ENCODE peak calls at places on chromosomes 16 and 17, in ten cellular contexts. I is OCI-LY7, F is upper lobe of left lung, G is cardiac muscle cell, Z is tibial nerve, D is fibroblast of lung, V is endodermal cell, A is transverse colon, S is left ventricle myocardium inferior, X is thoracic aorta. W is an unnamed sample. For H3K4me1 and H3K9me3, the result is how much of the 10 kb centered on the place peaks cover.

GRCh38 chr16:65497571-65497970 is 375.7 kb upstream of the CDH11 start:
- DNase-seq in V (no peak), D (peak), I (no peak), Z (no peak), F (no peak), X (no peak), S (no peak), A (no peak), G (no peak), W (no peak)

GRCh38 chr17:16934836-16935235 is 37.1 kb downstream of the TNFRSF13B start:
- DNase-seq in I (no peak), S (peak), F (peak), Z (no peak), A (no peak), G (no peak), V (peak), D (no peak), X (no peak), W (peak)

GRCh38 chr16:2161911-2162310 is 6.3 kb downstream of the TRAF7 start:
- DNase-seq in G (no peak), D (no peak), Z (no peak), X (no peak), I (no peak), A (no peak), V (no peak), F (no peak), S (no peak), W (no peak)

GRCh38 chr17:28320215-28321061 is 1.4 kb downstream of the TMEM97 start:
- DNase-seq in X (no peak), F (no peak), D (no peak), A (no peak), Z (no peak), I (no peak), S (no peak), G (no peak), V (no peak), W (no peak)

GRCh38 chr17:55237826-55238196 is 26.9 kb upstream of the HLF start:
- DNase-seq in Z (no peak), I (no peak), V (no peak), F (no peak), G (peak), X (no peak), S (no peak), A (no peak), D (no peak), W (no peak)

GRCh38 chr17:48655913-48656312 is 29.8 kb upstream of the HOXB9 start:
- DNase-seq in F (no peak), G (no peak), A (no peak), I (no peak), V (peak), D (no peak), Z (no peak), S (no peak), X (no peak), W (no peak)

GRCh38 chr17:45940826-45941225 is 46.5 kb downstream of the MAPT start:
- DNase-seq in X (peak), G (peak), V (no peak), D (no peak), A (peak), S (no peak), I (no peak), F (peak), Z (no peak), W (peak)

GRCh38 chr17:53127331-53127730 is 695.4 kb upstream of the KIF2B start:
- DNase-seq in F (no peak), Z (no peak), G (no peak), A (no peak), S (no peak), D (no peak), X (no peak), V (no peak), I (no peak), W (no peak)

GRCh38 chr16:80935691-80936090 is 71.0 kb downstream of the CMC2 start:
- DNase-seq in S (no peak), Z (no peak), I (no peak), V (no peak), A (no peak), F (no peak), D (no peak), G (no peak), X (no peak), W (no peak)

GRCh38 chr16:64428463-64428862 is 693.4 kb downstream of the CDH11 start:
- DNase-seq in S (no peak), V (no peak), Z (no peak), I (peak), X (no peak), D (peak), A (no peak), F (no peak), G (peak), W (no peak)

GRCh38 chr17:50151937-50152547 is 1.6 kb upstream of the PPP1R9B start:
- DNase-seq in V (peak), F (peak), S (peak), A (peak), I (peak), X (no peak), G (peak), D (peak), Z (peak), W (peak)

GRCh38 chr17:56756536-56756935 is 77.2 kb downstream of the C17orf67 start:
- DNase-seq in A (no peak), V (no peak), Z (no peak), F (no peak), S (no peak), D (peak), X (no peak), G (peak), I (no peak), W (no peak)

GRCh38 chr17:1875597-1875996 is 45.8 kb downstream of the RPA1 start:
- DNase-seq in X (no peak), A (no peak), V (no peak), Z (no peak), D (no peak), F (no peak), I (no peak), G (no peak), S (no peak), W (no peak)

GRCh38 chr17:65609749-65610148 is 48.3 kb upstream of the AXIN2 start:
- DNase-seq in I (no peak), G (peak), V (no peak), A (peak), X (no peak), D (no peak), S (no peak), F (no peak), Z (no peak), W (no peak)

GRCh38 chr17:9475259-9475658 is 100.4 kb downstream of the STX8 start:
- DNase-seq in G (peak), V (no peak), F (no peak), D (peak), S (no peak), Z (no peak), I (no peak), A (no peak), X (no peak), W (no peak)

GRCh38 chr16:53899471-53899870 is 195.5 kb downstream of the FTO start:
- DNase-seq in D (peak), V (no peak), A (no peak), Z (no peak), S (no peak), G (peak), F (no peak), X (no peak), I (no peak), W (no peak)

GRCh38 chr16:57807968-57808528 is 5.8 kb upstream of the KIFC3 start:
- DNase-seq in Z (peak), D (peak), X (no peak), F (peak), S (peak), A (peak), V (peak), G (peak), I (peak), W (peak)
- H3K4me1 ChIP-seq in Z (under half), D (under half), X (under half), F (half or more), S (half or more), A (under half), V (under half), G (under half), I (under half), W (under half)

GRCh38 chr16:35562919-35563318 is 2103.5 kb downstream of the TP53TG3F start:
- DNase-seq in S (no peak), F (no peak), X (no peak), G (no peak), Z (no peak), V (no peak), D (no peak), I (no peak), A (no peak), W (no peak)

GRCh38 chr16:35559911-35560636 is 2100.7 kb downstream of the TP53TG3F start:
- DNase-seq in S (no peak), X (no peak), F (no peak), I (no peak), V (no peak), Z (no peak), D (no peak), G (no peak), A (no peak), W (no peak)

GRCh38 chr16:35562471-35562870 is 2103.1 kb downstream of the TP53TG3F start:
- DNase-seq in G (no peak), D (no peak), X (no peak), Z (no peak), I (no peak), V (no peak), A (no peak), S (no peak), F (no peak), W (no peak)

GRCh38 chr16:35561346-35561745 is 2101.9 kb downstream of the TP53TG3F start:
- DNase-seq in A (no peak), G (no peak), S (no peak), F (no peak), X (no peak), I (no peak), Z (no peak), D (no peak), V (no peak), W (no peak)

GRCh38 chr16:35560637-35560984 is 2101.2 kb downstream of the TP53TG3F start:
- DNase-seq in S (no peak), X (no peak), A (no peak), D (no peak), G (no peak), I (no peak), V (no peak), Z (no peak), F (no peak), W (no peak)
- H3K9me3 ChIP-seq in S (under half), X (under half), A (under half), D (under half), G (under half), I (under half), V (half or more), Z (under half), F (under half), W (under half)

GRCh38 chr17:37701424-37702020 is 43.3 kb downstream of the HNF1B start:
- DNase-seq in A (peak), D (no peak), Z (no peak), I (peak), X (no peak), V (peak), S (no peak), G (peak), F (peak), W (no peak)
- TF ChIP-seq CTCF in A (peak), D (peak), Z (peak), I (peak), X (no peak), V (peak), S (peak), G (peak), F (peak), W (peak)

GRCh38 chr16:15996432-15997109 is 47.2 kb downstream of the ABCC1 start:
- DNase-seq in I (no peak), Z (peak), G (peak), X (no peak), V (no peak), A (no peak), S (no peak), D (peak), F (no peak), W (peak)

GRCh38 chr16:16001856-16002255 is 52.4 kb downstream of the ABCC1 start:
- DNase-seq in A (no peak), D (no peak), V (no peak), X (no peak), I (no peak), Z (no peak), F (no peak), G (no peak), S (no peak), W (no peak)

GRCh38 chr16:16003719-16004313 is 54.4 kb downstream of the ABCC1 start:
- DNase-seq in A (no peak), Z (no peak), D (no peak), V (no peak), X (no peak), F (no peak), G (no peak), S (no peak), I (no peak), W (no peak)

GRCh38 chr16:16004314-16004749 is 54.9 kb downstream of the ABCC1 start:
- DNase-seq in G (peak), X (no peak), I (no peak), F (no peak), V (no peak), D (peak), Z (no peak), A (no peak), S (no peak), W (no peak)

DNA sequence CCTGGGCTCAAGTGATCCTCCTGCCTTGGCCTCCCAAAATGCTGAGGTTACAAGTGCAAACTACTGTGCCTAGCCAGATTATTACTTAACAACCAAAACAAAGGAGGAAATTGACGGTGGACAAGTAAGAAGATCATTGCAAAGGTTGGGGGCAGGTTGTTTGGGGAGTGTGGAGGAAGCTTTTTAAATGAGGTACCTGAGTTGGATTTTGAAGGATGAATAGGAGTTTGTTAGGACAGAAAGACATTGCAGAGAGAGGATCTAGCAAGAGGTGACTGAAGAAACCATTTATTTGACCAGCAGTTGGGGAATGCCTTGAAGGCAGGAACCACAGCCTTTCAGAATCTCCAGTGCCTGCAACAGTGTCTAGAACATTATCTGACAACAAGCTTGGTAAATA is 51.3 kb downstream of the ABCC1 start:
- DNase-seq in Z (no peak), V (no peak), S (no peak), X (no peak), D (no peak), I (no peak), F (no peak), G (no peak), A (no peak), W (no peak)
- H3K4me1 ChIP-seq in Z (under half), V (under half), S (under half), X (half or more), D (under half), I (under half), F (under half), G (under half), A (under half), W (under half)

GRCh38 chr17:59111539-59111938 is 4.9 kb upstream of the TRIM37 start:
- DNase-seq in V (no peak), I (no peak), Z (no peak), X (no peak), A (no peak), S (no peak), F (no peak), D (no peak), G (no peak), W (no peak)

GRCh38 chr17:59110973-59111372 is 4.3 kb upstream of the TRIM37 start:
- DNase-seq in V (no peak), Z (no peak), G (no peak), F (no peak), X (no peak), D (no peak), I (no peak), A (no peak), S (no peak), W (no peak)

GRCh38 chr17:59115474-59115873 is 8.8 kb upstream of the TRIM37 start:
- DNase-seq in V (no peak), F (no peak), S (no peak), I (no peak), G (no peak), Z (no peak), X (no peak), A (no peak), D (no peak), W (no peak)
- H3K9me3 ChIP-seq in V (under half), F (under half), S (under half), I (under half), G (under half), Z (under half), X (under half), A (under half), D (under half), W (under half)

GRCh38 chr16:67528222-67528869 is at the start of gene RIPOR1:
- DNase-seq in I (peak), D (no peak), X (no peak), S (peak), G (peak), F (peak), V (peak), Z (no peak), A (peak), W (no peak)
- TF ChIP-seq CTCF in I (no peak), D (no peak), X (no peak), S (no peak), G (no peak), F (no peak), V (no peak), Z (no peak), A (no peak), W (no peak)

GRCh38 chr16:11729787-11730186 is 12.9 kb downstream of the TXNDC11 start:
- DNase-seq in D (no peak), V (peak), G (no peak), Z (no peak), F (peak), I (no peak), A (no peak), S (no peak), X (no peak), W (no peak)
- H3K4me1 ChIP-seq in D (under half), V (under half), G (under half), Z (under half), F (half or more), I (under half), A (under half), S (half or more), X (under half), W (under half)

DNA sequence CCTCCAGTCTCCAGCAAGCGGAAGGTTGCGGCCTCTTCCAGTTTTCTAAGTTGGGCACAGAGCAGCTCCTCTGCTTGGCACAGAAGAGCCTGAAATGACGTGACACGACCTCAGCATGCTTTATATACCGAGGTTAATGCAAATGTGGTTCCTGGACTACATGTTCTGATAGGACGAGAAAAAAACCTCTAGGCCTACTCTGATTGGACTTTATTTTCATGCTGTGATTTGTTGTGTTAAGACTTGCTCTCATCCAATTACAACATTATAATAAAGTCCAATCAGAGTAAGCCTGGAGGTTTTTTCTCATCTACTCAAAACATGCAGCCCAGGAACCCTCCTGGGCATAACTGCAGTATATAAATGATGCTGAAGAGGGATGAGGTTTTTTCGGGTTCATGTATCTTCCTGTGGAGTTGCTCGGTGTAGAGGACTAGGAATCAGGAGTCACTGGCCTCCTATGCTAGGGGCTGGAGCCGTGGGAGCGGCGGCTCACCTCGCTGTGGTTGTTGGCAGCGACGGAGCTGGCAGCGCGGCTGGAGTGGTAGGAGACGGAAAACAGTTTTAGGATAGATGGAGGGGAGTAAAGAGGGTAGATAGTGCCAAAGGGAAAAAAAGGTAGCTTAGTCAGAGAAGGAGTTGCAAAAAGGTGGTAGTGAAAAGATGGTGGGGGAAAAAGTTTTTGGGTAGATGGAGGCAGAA is 878.0 kb downstream of the KCNJ18 start:
- DNase-seq in A (no peak), G (no peak), Z (no peak), I (no peak), V (no peak), S (no peak), X (no peak), F (no peak), D (no peak), W (no peak)
- H3K9me3 ChIP-seq in A (under half), G (under half), Z (under half), I (under half), V (half or more), S (under half), X (under half), F (under half), D (under half), W (under half)

W was measured in tibial artery.